ENCODE peak calls at places on chromosomes 3 and 15, in six cellular contexts. B, Z, M, H, K and Y are unnamed samples.

GRCh38 chr3:108497271-108497670 is 13.1 kb downstream of the MYH15 start:
- DNase-seq in B (no peak), Z (no peak), M (no peak), H (no peak), K (no peak), Y (no peak)

GRCh38 chr15:99454941-99455795 is 110.6 kb upstream of the MEF2A start:
- DNase-seq in B (peak), Z (peak), M (peak), H (peak), K (peak), Y (peak)

GRCh38 chr3:69306239-69307185 is 79.4 kb downstream of the FRMD4B start:
- DNase-seq in B (peak), Z (peak), M (peak), H (peak), K (peak), Y (peak)

GRCh38 chr15:98799991-98800390 is 151.7 kb downstream of the IGF1R start:
- DNase-seq in B (no peak), Z (no peak), M (no peak), H (no peak), K (no peak), Y (peak)

GRCh38 chr3:69330891-69331400 is 54.9 kb downstream of the FRMD4B start:
- DNase-seq in B (no peak), Z (no peak), M (no peak), H (no peak), K (peak), Y (peak)

GRCh38 chr15:83170474-83171165 is 37.0 kb downstream of the HDGFL3 start:
- DNase-seq in B (no peak), Z (peak), M (no peak), H (no peak), K (no peak), Y (peak)

GRCh38 chr15:66786708-66787471 is 84.9 kb downstream of the SMAD6 start:
- DNase-seq in B (peak), Z (no peak), M (no peak), H (no peak), K (no peak), Y (no peak)

GRCh38 chr15:31031471-31032064 is 40.1 kb upstream of the MTMR10 start:
- DNase-seq in B (no peak), Z (peak), M (no peak), H (no peak), K (no peak), Y (peak)

GRCh38 chr3:112407214-112407887 is 74.4 kb downstream of the CD200 start:
- DNase-seq in B (no peak), Z (no peak), M (no peak), H (no peak), K (no peak), Y (no peak)

GRCh38 chr3:197577366-197578074 is 21.8 kb upstream of the BDH1 start:
- DNase-seq in B (no peak), Z (no peak), M (no peak), H (no peak), K (no peak), Y (no peak)

GRCh38 chr3:141366285-141367037 is 1.8 kb upstream of the ZBTB38 start:
- DNase-seq in B (no peak), Z (peak), M (no peak), H (no peak), K (peak), Y (peak)

GRCh38 chr3:155325263-155325835 is 31.9 kb upstream of the STRIT1 start:
- DNase-seq in B (no peak), Z (no peak), M (no peak), H (no peak), K (no peak), Y (no peak)

GRCh38 chr3:57983734-57984518 is 24.3 kb upstream of the FLNB start:
- DNase-seq in B (peak), Z (peak), M (peak), H (no peak), K (no peak), Y (peak)

GRCh38 chr15:29516929-29517328 is 247.3 kb upstream of the NSMCE3 start:
- DNase-seq in B (no peak), Z (no peak), M (no peak), H (no peak), K (no peak), Y (peak)

GRCh38 chr15:61449306-61449705 is 220.2 kb upstream of the RORA start:
- DNase-seq in B (no peak), Z (no peak), M (no peak), H (no peak), K (no peak), Y (no peak)

GRCh38 chr3:111112913-111113312 is 41.3 kb downstream of the NECTIN3 start:
- DNase-seq in B (no peak), Z (peak), M (no peak), H (no peak), K (no peak), Y (peak)

DNA sequence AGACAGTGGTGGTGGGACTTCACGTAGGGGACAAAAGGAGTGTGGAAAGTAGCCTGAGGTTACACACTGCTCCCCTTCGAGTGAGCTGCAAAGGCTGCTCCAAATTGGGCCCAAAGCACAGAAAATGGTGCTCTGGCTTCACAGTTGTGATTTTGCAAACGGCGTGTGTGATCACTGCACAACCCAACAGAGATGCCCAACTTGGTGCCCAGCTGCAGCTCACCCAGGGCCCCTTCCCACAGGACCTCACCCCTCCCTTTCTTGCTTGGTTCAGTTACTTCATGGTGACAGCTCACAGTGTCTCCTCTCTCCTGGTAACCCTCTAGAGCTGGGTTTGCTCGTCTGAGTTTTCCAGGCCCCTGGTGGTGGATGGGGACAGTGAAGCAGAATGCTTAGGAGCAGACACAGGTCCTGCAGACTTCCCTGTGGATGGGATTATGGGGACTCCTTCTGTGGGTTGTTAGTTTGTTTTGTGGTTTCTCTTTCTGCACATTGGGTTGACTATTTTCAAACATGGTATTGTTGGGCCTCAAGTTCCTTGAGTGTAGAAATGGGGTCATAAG is 98.3 kb downstream of the TOP2B start:
- DNase-seq in B (no peak), Z (no peak), M (no peak), H (no peak), K (no peak), Y (no peak)
- TF ChIP-seq CTCF in B (no peak), Z (no peak), M (no peak), H (no peak), K (no peak), Y (no peak)

DNA sequence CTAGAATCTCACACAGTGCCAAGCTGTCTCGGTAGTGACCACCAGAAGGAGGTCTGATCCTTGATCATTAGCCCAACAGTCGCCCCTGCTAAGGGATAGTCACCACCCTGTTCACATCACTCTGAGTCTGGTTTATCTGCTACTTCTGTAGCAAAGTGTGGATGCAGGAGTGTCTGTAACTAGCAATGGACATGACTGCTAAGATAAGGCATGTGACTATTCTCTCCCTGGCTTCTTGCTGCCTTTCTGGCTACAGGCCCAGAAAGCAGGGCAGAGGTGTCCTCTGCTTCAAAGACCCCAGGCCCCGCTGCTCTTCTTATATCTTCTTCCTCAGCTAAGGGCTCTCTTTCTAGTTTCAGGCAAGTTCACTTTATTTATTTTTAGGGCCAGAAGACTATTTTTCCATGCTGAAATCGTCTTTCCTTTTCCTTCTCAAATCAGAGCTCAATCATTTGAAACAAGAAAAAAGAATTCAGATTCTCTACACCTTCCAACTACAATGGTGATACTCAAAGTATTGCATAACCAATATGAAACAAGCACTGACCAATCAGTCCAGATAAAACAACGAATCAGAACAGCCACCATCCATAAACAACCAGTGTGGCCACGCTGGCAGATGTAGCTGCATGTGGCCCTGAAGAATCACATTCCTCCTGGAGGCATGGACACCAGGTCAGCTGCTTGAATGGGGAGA is 8.0 kb upstream of the KNG1 start:
- DNase-seq in B (no peak), Z (no peak), M (no peak), H (no peak), K (peak), Y (no peak)
- TF ChIP-seq CTCF in B (no peak), Z (no peak), M (no peak), H (no peak), K (no peak), Y (no peak)

DNA sequence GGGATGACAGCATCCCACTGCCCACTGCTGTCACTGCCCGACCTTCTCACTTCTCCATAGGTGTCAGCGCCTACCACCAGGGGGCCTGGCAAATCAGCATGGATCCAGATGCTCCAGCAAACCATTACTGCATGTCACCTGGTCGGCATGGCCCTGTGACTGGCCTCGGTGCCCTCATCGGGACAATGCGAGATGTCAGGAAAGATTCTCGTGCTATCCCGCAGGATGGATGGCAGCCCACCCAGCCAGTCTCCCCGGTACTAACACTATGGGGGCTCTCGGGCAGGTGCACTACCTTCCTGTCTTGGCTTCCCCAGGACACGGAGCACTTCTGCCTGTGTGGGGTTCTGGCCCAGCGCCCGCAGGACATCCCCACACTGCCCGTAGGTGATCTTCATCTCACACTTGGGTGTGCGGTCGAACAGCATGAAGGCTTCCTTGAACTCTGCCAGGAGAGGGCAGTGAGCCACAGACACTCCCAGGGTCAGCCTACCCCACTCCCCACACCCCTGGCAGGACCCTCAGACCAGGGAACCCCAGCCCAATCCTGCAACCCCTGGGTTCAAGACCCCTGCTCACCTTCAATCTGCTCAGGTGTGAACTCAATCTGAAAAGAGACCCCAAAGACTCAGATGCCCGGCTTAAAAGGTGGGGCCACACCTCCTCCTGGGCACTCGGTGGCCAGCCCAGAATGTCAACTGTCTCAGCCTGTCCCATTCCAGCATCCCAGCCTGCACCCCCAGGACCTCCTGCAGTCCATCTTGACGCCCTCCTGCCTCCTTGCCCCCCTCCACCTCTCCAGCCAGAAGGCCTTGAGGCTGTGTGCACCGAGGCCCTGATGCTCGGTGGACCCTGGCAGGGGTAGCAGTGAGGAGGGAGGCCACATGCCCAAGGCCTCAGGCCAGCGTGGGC is 2.6 kb downstream of the MYL3 start:
- DNase-seq in B (peak), Z (no peak), M (no peak), H (peak), K (peak), Y (no peak)
- TF ChIP-seq CTCF in B (no peak), Z (peak), M (no peak), H (no peak), K (peak), Y (peak)

DNA sequence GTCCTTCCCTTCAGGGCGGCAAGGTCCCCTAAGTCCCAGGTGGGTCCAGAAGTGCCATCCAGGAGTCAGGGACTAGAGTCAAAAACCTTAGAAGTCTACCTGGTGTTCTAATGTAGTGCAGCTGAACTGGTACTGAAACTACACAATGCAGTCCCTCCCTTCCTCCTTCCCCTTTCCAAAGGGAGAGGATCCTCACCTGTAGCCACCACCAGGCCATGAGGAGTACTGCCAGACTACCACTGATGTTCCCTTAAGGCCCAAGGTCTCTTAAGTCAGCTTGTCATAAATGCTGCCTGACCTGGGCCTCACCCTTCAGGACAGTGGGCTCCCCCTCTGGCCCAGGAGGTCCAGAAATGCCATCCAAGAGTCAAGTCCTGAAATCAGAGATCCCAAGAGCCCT is 98.9 kb downstream of the ULK4 start:
- DNase-seq in B (no peak), Z (no peak), M (no peak), H (no peak), K (no peak), Y (no peak)
- TF ChIP-seq CTCF in B (no peak), Z (no peak), M (no peak), H (no peak), K (no peak), Y (peak)

GRCh38 chr3:100260685-100261480 is at the start of gene TBC1D23:
- DNase-seq in B (peak), Z (peak), M (peak), H (peak), K (peak), Y (peak)
- TF ChIP-seq CTCF in B (no peak), Z (no peak), M (no peak), H (no peak), K (no peak), Y (no peak)